ENCODE peak calls at places on chromosome X, in seven cellular contexts. X is A549, A is HepG2, H is HCT116, W is endothelial cell of umbilical vein, L is H1, N is GM12878. E is an unnamed sample.

GRCh38 chrX:29024813-29025342 is 437.6 kb downstream of the IL1RAPL1 start:
- DNase-seq in X (no peak), A (no peak), H (no peak), W (no peak), L (no peak), N (no peak), E (peak)

GRCh38 chrX:7139202-7140081 is 8.1 kb upstream of the STS start:
- DNase-seq in X (no peak), A (no peak), H (no peak), W (no peak), L (no peak), N (no peak), E (no peak)

GRCh38 chrX:21740329-21741274 is 17.3 kb downstream of the SMPX start:
- DNase-seq in X (no peak), A (peak), H (no peak), W (no peak), L (no peak), N (no peak), E (no peak)

GRCh38 chrX:68273887-68274286 is 159.4 kb downstream of the OPHN1 start:
- DNase-seq in X (peak), A (no peak), H (peak), W (no peak), L (no peak), N (no peak), E (no peak)

GRCh38 chrX:20252392-20253231 is 14.1 kb downstream of the RPS6KA3 start:
- DNase-seq in X (peak), A (peak), H (peak), W (peak), L (peak), N (no peak), E (peak)

GRCh38 chrX:109714340-109714958 is 18.6 kb downstream of the ACSL4 start:
- DNase-seq in X (peak), A (no peak), H (peak), W (peak), L (no peak), N (no peak), E (no peak)

GRCh38 chrX:26295425-26295824 is 79.5 kb downstream of the MAGEB5 start:
- DNase-seq in X (no peak), A (no peak), H (no peak), W (peak), L (no peak), N (no peak), E (no peak)

GRCh38 chrX:153726286-153727107 is 1.8 kb downstream of the ABCD1 start:
- DNase-seq in X (no peak), A (peak), H (no peak), W (peak), L (peak), N (peak), E (peak)

GRCh38 chrX:27086221-27086620 is 376.9 kb downstream of the PPP4R3C start:
- DNase-seq in X (no peak), A (no peak), H (no peak), W (no peak), L (no peak), N (no peak), E (no peak)

GRCh38 chrX:20001615-20002014 is 10.8 kb upstream of the BCLAF3 start:
- DNase-seq in X (no peak), A (no peak), H (no peak), W (no peak), L (no peak), N (no peak), E (no peak)

GRCh38 chrX:15761564-15762191 is 23.6 kb downstream of the CA5B start:
- DNase-seq in X (peak), A (no peak), H (no peak), W (peak), L (no peak), N (no peak), E (peak)

GRCh38 chrX:100864967-100865366 is 9.2 kb downstream of the NOX1 start:
- DNase-seq in X (no peak), A (no peak), H (no peak), W (peak), L (no peak), N (no peak), E (no peak)

GRCh38 chrX:119755981-119756533 is 2.3 kb upstream of the SOWAHD start:
- DNase-seq in X (no peak), A (peak), H (no peak), W (no peak), L (no peak), N (peak), E (peak)

GRCh38 chrX:54280466-54280865 is 77.4 kb downstream of the WNK3 start:
- DNase-seq in X (no peak), A (no peak), H (no peak), W (no peak), L (no peak), N (no peak), E (no peak)

GRCh38 chrX:115067812-115068211 is 50.4 kb upstream of the IL13RA2 start:
- DNase-seq in X (no peak), A (no peak), H (no peak), W (no peak), L (no peak), N (no peak), E (no peak)

GRCh38 chrX:30654989-30655607 is 1.9 kb downstream of the GK start:
- DNase-seq in X (no peak), A (no peak), H (no peak), W (no peak), L (no peak), N (no peak), E (no peak)

GRCh38 chrX:124960454-124960853 is 359.2 kb upstream of the TEX13C start:
- DNase-seq in X (no peak), A (no peak), H (no peak), W (no peak), L (no peak), N (no peak), E (no peak)

GRCh38 chrX:21946925-21947641 is 6.6 kb downstream of the SMS start:
- DNase-seq in X (no peak), A (no peak), H (no peak), W (peak), L (no peak), N (no peak), E (peak)

GRCh38 chrX:40199704-40200103 is 101.9 kb upstream of the BCOR start:
- DNase-seq in X (no peak), A (no peak), H (no peak), W (no peak), L (no peak), N (no peak), E (no peak)

GRCh38 chrX:102841706-102842003 is 95.4 kb upstream of the RAB40AL start:
- DNase-seq in X (no peak), A (no peak), H (no peak), W (no peak), L (no peak), N (no peak), E (no peak)

GRCh38 chrX:18748499-18748898 is 41.1 kb downstream of the PPEF1 start:
- DNase-seq in X (no peak), A (peak), H (no peak), W (no peak), L (no peak), N (no peak), E (no peak)

GRCh38 chrX:154412468-154412867 is 1.1 kb downstream of the TAFAZZIN start:
- DNase-seq in X (no peak), A (no peak), H (no peak), W (no peak), L (no peak), N (no peak), E (peak)

GRCh38 chrX:153853180-153853901 is 23.0 kb upstream of the PDZD4 start:
- DNase-seq in X (no peak), A (no peak), H (no peak), W (no peak), L (no peak), N (no peak), E (no peak)

DNA sequence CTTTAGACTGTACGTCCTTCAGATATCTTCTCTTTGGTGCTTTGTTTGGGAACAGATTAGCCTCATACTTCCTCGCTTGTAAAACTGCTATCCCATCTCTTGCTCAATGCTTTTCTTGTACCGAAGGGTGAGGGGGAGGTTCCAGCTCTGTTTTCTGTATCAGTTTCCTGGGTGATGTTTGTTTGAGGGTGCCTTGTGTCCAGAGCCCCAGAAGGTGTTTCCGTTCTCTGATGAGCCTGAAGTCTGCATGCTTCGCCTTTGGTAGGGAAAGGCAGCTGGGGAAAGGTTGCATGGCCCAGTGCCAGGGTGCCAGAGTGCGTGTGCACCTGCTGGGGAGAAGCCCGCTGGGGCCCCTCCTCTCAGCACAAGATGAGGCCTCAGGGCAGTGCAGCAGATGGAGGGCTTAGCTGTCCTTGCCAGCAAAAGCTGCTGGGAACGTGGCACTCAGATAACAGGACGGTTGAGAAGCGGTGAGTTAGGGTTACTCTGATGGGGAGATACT is 73.7 kb downstream of the TBL1X start:
- DNase-seq in X (no peak), A (peak), H (no peak), W (no peak), L (no peak), N (no peak), E (peak)
- TF ChIP-seq MAX in X (no peak), A (peak), H (no peak), W (no peak), L (no peak), N (no peak), E (no peak)

DNA sequence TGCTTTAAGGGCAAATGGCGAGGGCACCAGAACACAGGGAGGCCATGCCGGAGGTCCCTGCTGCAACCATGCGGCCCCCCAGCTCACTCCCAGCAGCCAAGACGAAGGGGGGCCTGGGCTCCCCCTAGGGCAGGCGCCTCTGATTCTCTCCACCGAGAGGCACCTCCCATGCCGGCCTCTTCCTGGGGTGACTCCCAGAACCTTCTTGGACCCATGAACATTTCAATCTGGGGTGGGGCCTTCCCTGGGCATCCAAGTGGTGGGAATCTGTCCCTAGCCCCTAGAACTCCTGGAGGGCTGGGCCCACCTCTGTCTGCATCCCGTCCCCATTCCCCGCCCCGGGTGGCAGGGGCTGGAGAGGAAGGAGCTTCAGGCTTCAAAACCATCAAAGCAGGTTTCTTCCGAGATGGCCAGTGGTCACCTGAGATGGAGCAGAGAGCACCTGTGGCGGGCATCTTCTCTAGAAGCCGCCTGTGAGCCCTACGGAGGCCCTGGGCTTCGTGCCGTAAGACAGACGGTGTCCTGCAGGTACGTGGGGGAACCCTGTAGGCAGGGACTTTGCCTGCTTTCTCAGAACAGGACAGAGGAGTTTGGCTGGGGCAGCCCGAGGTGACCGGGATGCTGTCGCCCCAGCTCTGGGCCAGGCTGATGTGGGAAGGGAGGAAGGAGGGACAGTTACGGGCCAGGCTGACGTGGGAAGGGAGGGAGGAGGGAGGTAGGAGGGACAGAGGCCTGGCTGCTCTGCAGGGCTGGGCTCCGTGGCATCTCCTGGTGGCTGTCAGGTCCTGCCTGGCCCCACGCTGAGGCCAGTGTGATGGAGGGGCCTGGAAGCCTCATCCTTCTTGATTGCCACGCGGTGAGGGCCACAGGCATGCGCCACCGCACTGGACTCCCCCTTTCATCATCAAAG is 6.8 kb upstream of the SLC25A6 start:
- DNase-seq in X (no peak), A (no peak), H (no peak), W (no peak), L (no peak), N (no peak), E (no peak)
- TF ChIP-seq POLR2A in X (no peak), A (no peak), H (no peak), W (no peak), L (no peak), N (peak), E (no peak)

GRCh38 chrX:65993332-65993731 is 46.5 kb downstream of the VSIG4 start:
- DNase-seq in X (no peak), A (no peak), H (no peak), W (no peak), L (no peak), N (no peak), E (no peak)

GRCh38 chrX:65990702-65991101 is 49.2 kb downstream of the VSIG4 start:
- DNase-seq in X (no peak), A (no peak), H (no peak), W (no peak), L (no peak), N (no peak), E (peak)

GRCh38 chrX:65985922-65986588 is 53.8 kb downstream of the VSIG4 start:
- DNase-seq in X (peak), A (peak), H (peak), W (peak), L (no peak), N (peak), E (peak)

GRCh38 chrX:65985211-65985610 is 54.7 kb downstream of the VSIG4 start:
- DNase-seq in X (no peak), A (no peak), H (no peak), W (no peak), L (no peak), N (no peak), E (no peak)

GRCh38 chrX:65987856-65988255 is 52.0 kb downstream of the VSIG4 start:
- DNase-seq in X (no peak), A (no peak), H (no peak), W (no peak), L (no peak), N (no peak), E (peak)
- TF ChIP-seq MAX in X (no peak), A (no peak), H (no peak), W (no peak), L (no peak), N (no peak), E (no peak)

GRCh38 chrX:78042601-78043000 is 61.4 kb upstream of the PGK1 start:
- DNase-seq in X (no peak), A (no peak), H (no peak), W (no peak), L (no peak), N (no peak), E (no peak)

GRCh38 chrX:78035061-78035460 is 65.6 kb upstream of the PGAM4 start:
- DNase-seq in X (no peak), A (no peak), H (no peak), W (no peak), L (no peak), N (no peak), E (no peak)

DNA sequence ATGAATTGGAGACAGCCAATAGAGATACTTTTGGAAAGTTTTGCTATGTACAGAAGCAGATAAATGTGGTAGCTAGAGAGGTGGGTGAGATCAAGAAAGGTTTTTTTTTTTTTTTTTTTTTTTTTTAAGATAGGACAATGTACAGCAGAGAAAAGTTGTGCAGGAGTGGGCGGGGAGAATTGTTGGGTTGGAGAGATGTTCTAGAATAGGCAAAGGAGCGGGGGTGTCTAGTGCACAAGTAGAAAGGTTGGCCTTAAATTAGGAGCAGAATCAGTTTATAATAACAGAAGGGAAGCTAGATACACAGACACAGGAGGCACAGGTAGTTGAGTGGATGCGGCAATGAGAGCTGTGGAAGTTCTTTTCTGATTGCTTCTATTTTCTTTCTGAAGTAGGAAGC is 66.2 kb upstream of the PGK1 start:
- DNase-seq in X (no peak), A (no peak), H (no peak), W (no peak), L (no peak), N (no peak), E (no peak)
- TF ChIP-seq POLR2A in X (no peak), A (no peak), H (no peak), W (no peak), L (no peak), N (no peak), E (no peak)

GRCh38 chrX:2457289-2458133 is 43.3 kb downstream of the DHRSX start:
- DNase-seq in X (peak), A (no peak), H (peak), W (no peak), L (no peak), N (no peak), E (peak)
- TF ChIP-seq MAX in X (no peak), A (no peak), H (no peak), W (no peak), L (no peak), N (no peak), E (no peak)

GRCh38 chrX:49269768-49270248 is at the start of gene PPP1R3F:
- DNase-seq in X (no peak), A (no peak), H (no peak), W (peak), L (no peak), N (no peak), E (no peak)
- TF ChIP-seq POLR2A in X (peak), A (no peak), H (no peak), W (no peak), L (peak), N (peak), E (peak)